ENCODE peak calls at places on chromosomes 2 and 18, in five cellular contexts. I is aorta, P is ovary, C is NT2/D1, J is right lobe of liver. R is an unnamed sample.

GRCh38 chr18:56575819-56576663 is 62.4 kb downstream of the TXNL1 start:
- DNase-seq in I (no peak), P (no peak), C (peak; percentile 13), J (no peak), R (no peak)

GRCh38 chr2:6072757-6073156 is 380.6 kb downstream of the SOX11 start:
- DNase-seq in I (no peak), P (no peak), C (no peak), J (no peak), R (no peak)

GRCh38 chr2:217835931-217836881 is 166.6 kb downstream of the TNS1 start:
- DNase-seq in I (no peak), P (no peak), C (peak; percentile 87), J (peak; percentile 22), R (no peak)

GRCh38 chr2:233303252-233303651 is 4.4 kb upstream of the SAG start:
- DNase-seq in I (no peak), P (no peak), C (peak; percentile 33), J (no peak), R (no peak)

GRCh38 chr2:64114063-64114911 is 29.9 kb downstream of the PELI1 start:
- DNase-seq in I (no peak), P (no peak), C (no peak), J (no peak), R (no peak)

GRCh38 chr2:106030287-106031268 is 163.5 kb downstream of the UXS1 start:
- DNase-seq in I (no peak), P (peak; percentile 35), C (no peak), J (peak; percentile 84), R (no peak)

GRCh38 chr2:142153601-142154000 is 22.8 kb upstream of the LRP1B start:
- DNase-seq in I (no peak), P (no peak), C (no peak), J (no peak), R (no peak)

GRCh38 chr18:42048150-42048549 is 93.1 kb downstream of the PIK3C3 start:
- DNase-seq in I (no peak), P (no peak), C (no peak), J (no peak), R (no peak)

GRCh38 chr2:121710470-121711170 is 26.1 kb downstream of the NIFK start:
- DNase-seq in I (peak; percentile 50), P (no peak), C (no peak), J (peak; percentile 11), R (no peak)

GRCh38 chr2:237143676-237144440 is 58.2 kb downstream of the COPS8 start:
- DNase-seq in I (no peak), P (no peak), C (no peak), J (no peak), R (no peak)

GRCh38 chr2:215498411-215498810 is 62.5 kb upstream of the FN1 start:
- DNase-seq in I (no peak), P (no peak), C (no peak), J (no peak), R (no peak)

GRCh38 chr2:114753145-114753544 is 310.7 kb downstream of the DPP10 start:
- DNase-seq in I (no peak), P (no peak), C (no peak), J (no peak), R (no peak)

GRCh38 chr2:136135462-136135861 is 17.5 kb upstream of the CXCR4 start:
- DNase-seq in I (no peak), P (no peak), C (no peak), J (no peak), R (no peak)

GRCh38 chr2:136136921-136137320 is 19.0 kb upstream of the CXCR4 start:
- DNase-seq in I (no peak), P (no peak), C (no peak), J (no peak), R (no peak)

GRCh38 chr2:136139601-136140000 is 21.7 kb upstream of the CXCR4 start:
- DNase-seq in I (no peak), P (no peak), C (no peak), J (no peak), R (no peak)

GRCh38 chr2:136135924-136136906 is 18.3 kb upstream of the CXCR4 start:
- DNase-seq in I (no peak), P (no peak), C (no peak), J (no peak), R (no peak)

DNA sequence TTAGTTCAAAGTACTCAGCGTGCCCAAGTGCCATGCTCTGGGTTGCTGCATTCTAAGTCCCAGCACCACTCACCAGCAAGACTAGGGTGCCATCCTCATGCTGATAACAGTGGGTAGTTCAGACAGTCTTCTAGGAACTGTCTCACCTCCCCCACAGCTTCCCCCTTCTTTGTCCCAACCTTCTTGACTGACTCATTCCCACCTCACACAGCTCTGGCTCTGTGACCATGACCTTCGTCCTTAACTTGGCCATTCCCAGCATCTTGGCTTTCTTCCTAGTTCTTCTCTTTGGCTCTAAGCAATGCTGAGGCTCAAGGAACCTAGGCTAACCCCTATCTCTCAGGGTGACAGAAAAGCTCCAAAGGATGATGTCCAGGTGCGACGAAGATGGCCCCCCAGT is 20.0 kb upstream of the CXCR4 start:
- DNase-seq in I (no peak), P (no peak), C (no peak), J (no peak), R (no peak)
- H3K4me1 ChIP-seq in I (no peaks in the 10 kb centered on the region), P (peaks cover 1% of the 10 kb centered on the region), C (peaks cover 2% of the 10 kb centered on the region), J (no peaks in the 10 kb centered on the region), R (no peaks in the 10 kb centered on the region)

GRCh38 chr2:32741575-32741974 is 113.7 kb downstream of the TTC27 start:
- DNase-seq in I (no peak), P (no peak), C (no peak), J (no peak), R (no peak)
- H3K4me1 ChIP-seq in I (no peaks in the 10 kb centered on the region), P (peaks cover 2% of the 10 kb centered on the region), C (no peaks in the 10 kb centered on the region), J (no peaks in the 10 kb centered on the region), R (no peaks in the 10 kb centered on the region)

DNA sequence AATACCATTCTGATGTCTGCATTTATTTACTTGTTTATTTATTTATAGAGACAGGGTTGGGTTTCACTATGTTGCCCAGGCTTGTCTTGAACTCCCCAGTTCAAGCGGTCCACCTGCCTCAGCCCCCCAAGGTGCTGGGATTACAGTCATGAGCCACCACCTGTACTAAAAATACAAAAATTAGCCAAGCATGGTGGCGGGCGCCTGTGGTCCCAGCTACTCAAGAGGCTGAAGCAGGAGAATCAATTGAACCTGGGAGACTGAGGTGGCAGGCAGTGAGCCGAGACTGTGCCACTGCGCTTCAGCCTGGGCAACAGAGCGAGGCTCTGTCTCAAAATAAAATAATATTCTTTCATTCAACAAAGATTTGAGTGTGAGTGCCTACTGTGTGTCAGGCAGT is 2.0 kb upstream of the ATP8B1 start:
- DNase-seq in I (no peak), P (no peak), C (no peak), J (no peak), R (no peak)
- H3K4me1 ChIP-seq in I (no peaks in the 10 kb centered on the region), P (peaks cover 8% of the 10 kb centered on the region), C (peaks cover 2% of the 10 kb centered on the region), J (peaks cover 13% of the 10 kb centered on the region), R (peaks cover 22% of the 10 kb centered on the region)

GRCh38 chr2:55155206-55155605 is 76.9 kb downstream of the CLHC1 start:
- DNase-seq in I (no peak), P (no peak), C (no peak), J (no peak), R (no peak)
- H3K4me1 ChIP-seq in I (peaks cover 11% of the 10 kb centered on the region), P (peaks cover 18% of the 10 kb centered on the region), C (peaks cover 6% of the 10 kb centered on the region), J (no peaks in the 10 kb centered on the region), R (peaks cover 30% of the 10 kb centered on the region)

GRCh38 chr2:42925742-42926437 is 133.5 kb upstream of the HAAO start:
- DNase-seq in I (no peak), P (no peak), C (no peak), J (peak; percentile 92), R (no peak)
- H3K4me1 ChIP-seq in I (peaks cover 5% of the 10 kb centered on the region), P (peaks cover 79% of the 10 kb centered on the region), C (peaks cover 25% of the 10 kb centered on the region), J (peaks cover 84% of the 10 kb centered on the region), R (peaks cover 32% of the 10 kb centered on the region)

GRCh38 chr2:134229540-134229939 is 24.3 kb upstream of the MGAT5 start:
- DNase-seq in I (no peak), P (no peak), C (no peak), J (no peak), R (no peak)

GRCh38 chr2:134231296-134231964 is 22.4 kb upstream of the MGAT5 start:
- DNase-seq in I (no peak), P (no peak), C (no peak), J (no peak), R (no peak)

GRCh38 chr2:134231965-134232340 is 21.9 kb upstream of the MGAT5 start:
- DNase-seq in I (no peak), P (no peak), C (no peak), J (no peak), R (no peak)

GRCh38 chr2:134232461-134232860 is 21.4 kb upstream of the MGAT5 start:
- DNase-seq in I (no peak), P (no peak), C (no peak), J (no peak), R (no peak)

DNA sequence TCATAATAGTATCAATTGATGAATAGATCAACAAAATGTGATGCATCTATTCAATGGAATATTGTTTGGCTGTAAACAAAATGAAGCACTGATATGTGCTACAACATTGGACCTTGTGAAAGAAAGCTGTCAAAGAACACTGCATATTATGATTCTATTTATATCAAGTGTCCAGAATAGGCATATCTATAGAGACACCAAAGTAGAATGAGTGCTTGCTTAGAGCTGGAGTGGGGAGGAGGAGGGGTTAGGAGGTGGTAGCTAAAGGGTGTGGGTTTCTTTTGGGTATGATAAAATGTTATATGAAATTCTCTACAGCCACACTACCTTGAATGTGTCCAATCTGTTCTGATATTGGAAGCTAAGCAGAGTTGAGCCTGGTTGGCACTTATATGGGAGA is 23.0 kb upstream of the MGAT5 start:
- DNase-seq in I (no peak), P (no peak), C (no peak), J (no peak), R (no peak)
- H3K4me1 ChIP-seq in I (peaks cover 3% of the 10 kb centered on the region), P (peaks cover 2% of the 10 kb centered on the region), C (no peaks in the 10 kb centered on the region), J (peaks cover 4% of the 10 kb centered on the region), R (peaks cover 17% of the 10 kb centered on the region)

GRCh38 chr18:74278983-74279382 is 12.8 kb downstream of the CYB5A start:
- DNase-seq in I (no peak), P (no peak), C (no peak), J (no peak), R (no peak)

GRCh38 chr18:74276609-74277008 is 15.2 kb downstream of the CYB5A start:
- DNase-seq in I (no peak), P (no peak), C (no peak), J (no peak), R (no peak)

GRCh38 chr18:74275736-74276135 is 16.0 kb downstream of the CYB5A start:
- DNase-seq in I (no peak), P (no peak), C (no peak), J (no peak), R (no peak)

GRCh38 chr18:74281011-74281638 is 10.6 kb downstream of the CYB5A start:
- DNase-seq in I (no peak), P (no peak), C (peak; percentile 77), J (no peak), R (no peak)

DNA sequence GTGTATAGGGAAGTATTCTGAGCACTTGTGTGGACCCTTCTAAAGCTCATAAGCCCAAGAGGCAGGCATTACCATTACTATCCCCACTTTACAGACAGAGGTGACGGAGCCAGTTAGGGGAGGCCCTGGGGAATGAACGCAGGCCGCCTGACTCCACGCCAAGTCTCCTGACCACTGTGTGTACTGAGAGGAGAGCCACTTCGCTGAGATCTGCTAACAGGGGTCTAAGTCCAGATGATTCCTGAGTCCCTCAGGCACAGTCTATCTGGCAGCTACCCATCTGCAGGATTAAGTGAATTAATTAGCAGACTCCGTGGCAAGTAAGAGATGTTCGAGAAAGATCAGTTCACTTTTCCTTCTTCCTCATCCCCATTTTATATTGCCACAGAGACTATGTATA is 13.7 kb downstream of the CYB5A start:
- DNase-seq in I (no peak), P (no peak), C (no peak), J (peak; percentile 87), R (no peak)
- H3K4me1 ChIP-seq in I (no peaks in the 10 kb centered on the region), P (peaks cover 21% of the 10 kb centered on the region), C (peaks cover 8% of the 10 kb centered on the region), J (peaks cover 99% of the 10 kb centered on the region), R (peaks cover under 1% of the 10 kb centered on the region)

R was measured in RWPE2.